ENCODE peak calls at places on chromosomes 4 and X, in four cellular contexts. G, N, Z and Q are unnamed samples.

GRCh38 chr4:73704314-73705055 is 35.9 kb upstream of the CXCL8 start:
- DNase-seq in G (no peak), N (peak), Z (no peak), Q (no peak)

GRCh38 chrX:47224266-47224895 is 5.9 kb downstream of the CDK16 start:
- DNase-seq in G (no peak), N (no peak), Z (no peak), Q (no peak)

GRCh38 chrX:21658152-21658737 is at the start of gene KLHL34:
- DNase-seq in G (peak), N (no peak), Z (peak), Q (peak)

GRCh38 chrX:22340022-22340616 is 67.4 kb downstream of the CBLL2 start:
- DNase-seq in G (no peak), N (no peak), Z (no peak), Q (no peak)

GRCh38 chr4:145177906-145178538 is 2.4 kb downstream of the OTUD4 start:
- DNase-seq in G (no peak), N (no peak), Z (no peak), Q (no peak)

GRCh38 chrX:120456973-120457372 is 12.1 kb downstream of the LAMP2 start:
- DNase-seq in G (no peak), N (no peak), Z (no peak), Q (no peak)

GRCh38 chr4:1378559-1379231 is 27.5 kb downstream of the NKX1-1 start:
- DNase-seq in G (peak), N (no peak), Z (no peak), Q (no peak)

GRCh38 chr4:76905521-76905920 is 7.6 kb upstream of the SOWAHB start:
- DNase-seq in G (no peak), N (no peak), Z (no peak), Q (no peak)

GRCh38 chrX:68789966-68790365 is 38.9 kb upstream of the EFNB1 start:
- DNase-seq in G (no peak), N (no peak), Z (no peak), Q (no peak)

GRCh38 chr4:81828991-81829390 is 357.3 kb upstream of the RASGEF1B start:
- DNase-seq in G (peak), N (peak), Z (no peak), Q (no peak)

GRCh38 chrX:134484039-134484438 is 24.1 kb downstream of the HPRT1 start:
- DNase-seq in G (no peak), N (no peak), Z (peak), Q (no peak)

GRCh38 chrX:92260102-92260501 is 480.9 kb downstream of the PCDH11X start:
- DNase-seq in G (no peak), N (no peak), Z (no peak), Q (no peak)

GRCh38 chr4:144646523-144647094 is 653 bp downstream of the HHIP start:
- DNase-seq in G (no peak), N (peak), Z (peak), Q (no peak)

GRCh38 chr4:26217961-26218676 is 102.7 kb upstream of the RBPJ start:
- DNase-seq in G (peak), N (no peak), Z (no peak), Q (no peak)

GRCh38 chr4:124686279-124686678 is 26.3 kb downstream of the ANKRD50 start:
- DNase-seq in G (no peak), N (no peak), Z (no peak), Q (no peak)

GRCh38 chr4:184163813-184164212 is 53.9 kb downstream of the ENPP6 start:
- DNase-seq in G (peak), N (peak), Z (peak), Q (no peak)

GRCh38 chr4:25098964-25099843 is 61.0 kb downstream of the SEPSECS start:
- DNase-seq in G (peak), N (peak), Z (no peak), Q (no peak)

GRCh38 chrX:40245411-40246140 is 147.8 kb upstream of the BCOR start:
- DNase-seq in G (no peak), N (no peak), Z (no peak), Q (no peak)

GRCh38 chrX:70301716-70302115 is 11.8 kb downstream of the KIF4A start:
- DNase-seq in G (no peak), N (no peak), Z (no peak), Q (no peak)

GRCh38 chr4:53281438-53281837 is 84.4 kb downstream of the SCFD2 start:
- DNase-seq in G (no peak), N (no peak), Z (no peak), Q (no peak)

GRCh38 chrX:103629295-103630170 is 758 bp downstream of the TCEAL1 start:
- DNase-seq in G (peak), N (peak), Z (peak), Q (no peak)

GRCh38 chrX:139126493-139126892 is 404.0 kb upstream of the F9 start:
- DNase-seq in G (no peak), N (peak), Z (peak), Q (no peak)

GRCh38 chr4:21790437-21791029 is 158.0 kb downstream of the KCNIP4 start:
- DNase-seq in G (no peak), N (no peak), Z (peak), Q (no peak)

GRCh38 chrX:79366888-79367749 is at the start of gene ITM2A:
- DNase-seq in G (peak), N (peak), Z (peak), Q (no peak)

GRCh38 chrX:23662853-23663252 is 4.4 kb upstream of the PRDX4 start:
- DNase-seq in G (no peak), N (no peak), Z (no peak), Q (no peak)

GRCh38 chr4:12889054-12889453 is 595.1 kb downstream of the RAB28 start:
- DNase-seq in G (no peak), N (no peak), Z (no peak), Q (no peak)

GRCh38 chr4:147453561-147454141 is 27.2 kb upstream of the EDNRA start:
- DNase-seq in G (no peak), N (no peak), Z (no peak), Q (no peak)

GRCh38 chr4:89489338-89489771 is 181.8 kb upstream of the GPRIN3 start:
- DNase-seq in G (peak), N (peak), Z (no peak), Q (no peak)

GRCh38 chr4:122777846-122778501 is 45.5 kb downstream of the BBS12 start:
- DNase-seq in G (no peak), N (no peak), Z (no peak), Q (no peak)

GRCh38 chrX:128992107-128992971 is 531.0 kb downstream of the SMARCA1 start:
- DNase-seq in G (no peak), N (no peak), Z (no peak), Q (no peak)
- TF ChIP-seq CTCF in G (no peak), N (no peak), Z (no peak), Q (no peak)

GRCh38 chr4:41873380-41874295 is 61.6 kb upstream of the TMEM33 start:
- DNase-seq in G (no peak), N (no peak), Z (no peak), Q (no peak)
- TF ChIP-seq CTCF in G (no peak), N (no peak), Z (no peak), Q (no peak)

GRCh38 chrX:152912121-152912520 is 14.3 kb downstream of the ZNF185 start:
- DNase-seq in G (no peak), N (no peak), Z (peak), Q (no peak)
- TF ChIP-seq CTCF in G (no peak), N (no peak), Z (no peak), Q (no peak)

DNA sequence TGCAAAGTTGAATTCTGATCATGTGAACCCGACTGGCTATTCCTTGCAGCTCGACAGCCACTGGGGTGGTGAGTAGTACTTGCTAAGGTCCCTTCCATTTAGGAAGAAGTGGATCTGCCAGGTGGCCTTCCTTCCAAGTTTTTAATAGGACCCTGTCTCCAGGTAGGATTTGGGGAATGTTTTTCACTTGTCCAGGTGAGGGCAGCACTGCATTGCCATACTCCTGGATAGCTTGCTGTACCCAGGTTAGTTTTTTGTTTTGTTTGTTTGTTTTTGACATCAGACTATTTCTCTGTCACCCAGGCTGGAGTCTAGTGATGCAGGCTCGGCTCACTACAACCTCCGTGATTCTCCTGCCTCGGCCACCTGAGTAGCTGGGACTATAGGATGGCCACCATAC is 29.8 kb downstream of the SAGE1 start:
- DNase-seq in G (no peak), N (no peak), Z (no peak), Q (no peak)
- TF ChIP-seq CTCF in G (peak), N (no peak), Z (no peak), Q (no peak)